ENCODE peak calls at places on chromosomes 16 and 17, in nine cellular contexts. One of them, this sample, is unnamed.

GRCh38 chr16:85587763-85588474 is 25.2 kb upstream of the GSE1 start:
- DNase-seq in fibroblast of lung: no peak
- DNase-seq in suprapubic skin: no peak
- DNase-seq in WERI-Rb-1: no peak
- DNase-seq in fibroblast of mammary gland: no peak
- DNase-seq in pancreas: no peak
- DNase-seq in hepatocyte: no peak
- DNase-seq in cardiac muscle cell: no peak
- DNase-seq in lower lobe of right lung: no peak
- DNase-seq in this sample: no peak

GRCh38 chr16:53784312-53784711 is 80.4 kb downstream of the FTO start:
- DNase-seq in fibroblast of lung: peak
- DNase-seq in suprapubic skin: no peak
- DNase-seq in WERI-Rb-1: no peak
- DNase-seq in fibroblast of mammary gland: no peak
- DNase-seq in pancreas: no peak
- DNase-seq in hepatocyte: no peak
- DNase-seq in cardiac muscle cell: no peak
- DNase-seq in lower lobe of right lung: no peak
- DNase-seq in this sample: no peak

GRCh38 chr16:86929149-86929871 is 351.0 kb downstream of the FOXL1 start:
- DNase-seq in fibroblast of lung: peak
- DNase-seq in suprapubic skin: no peak
- DNase-seq in WERI-Rb-1: peak
- DNase-seq in fibroblast of mammary gland: peak
- DNase-seq in pancreas: no peak
- DNase-seq in hepatocyte: peak
- DNase-seq in cardiac muscle cell: peak
- DNase-seq in lower lobe of right lung: no peak
- DNase-seq in this sample: no peak

GRCh38 chr16:15033309-15033707 is 22.6 kb downstream of the NTAN1 start:
- DNase-seq in fibroblast of lung: no peak
- DNase-seq in suprapubic skin: peak
- DNase-seq in WERI-Rb-1: no peak
- DNase-seq in fibroblast of mammary gland: no peak
- DNase-seq in pancreas: no peak
- DNase-seq in hepatocyte: peak
- DNase-seq in cardiac muscle cell: no peak
- DNase-seq in lower lobe of right lung: no peak
- DNase-seq in this sample: no peak

GRCh38 chr17:81537856-81538555 is 9.8 kb downstream of the FSCN2 start:
- DNase-seq in fibroblast of lung: no peak
- DNase-seq in suprapubic skin: no peak
- DNase-seq in WERI-Rb-1: peak
- DNase-seq in fibroblast of mammary gland: no peak
- DNase-seq in pancreas: peak
- DNase-seq in hepatocyte: no peak
- DNase-seq in cardiac muscle cell: no peak
- DNase-seq in lower lobe of right lung: no peak
- DNase-seq in this sample: no peak

GRCh38 chr17:17269926-17270773 is 10.9 kb downstream of the COPS3 start:
- DNase-seq in fibroblast of lung: no peak
- DNase-seq in suprapubic skin: no peak
- DNase-seq in WERI-Rb-1: peak
- DNase-seq in fibroblast of mammary gland: peak
- DNase-seq in pancreas: no peak
- DNase-seq in hepatocyte: no peak
- DNase-seq in cardiac muscle cell: no peak
- DNase-seq in lower lobe of right lung: no peak
- DNase-seq in this sample: no peak

GRCh38 chr17:76076765-76077581 is 2.0 kb upstream of the ZACN start:
- DNase-seq in fibroblast of lung: no peak
- DNase-seq in suprapubic skin: no peak
- DNase-seq in WERI-Rb-1: no peak
- DNase-seq in fibroblast of mammary gland: peak
- DNase-seq in pancreas: no peak
- DNase-seq in hepatocyte: no peak
- DNase-seq in cardiac muscle cell: no peak
- DNase-seq in lower lobe of right lung: no peak
- DNase-seq in this sample: peak

GRCh38 chr16:54233626-54234025 is 53.0 kb downstream of the IRX3 start:
- DNase-seq in fibroblast of lung: no peak
- DNase-seq in suprapubic skin: no peak
- DNase-seq in WERI-Rb-1: no peak
- DNase-seq in fibroblast of mammary gland: no peak
- DNase-seq in pancreas: no peak
- DNase-seq in hepatocyte: no peak
- DNase-seq in cardiac muscle cell: peak
- DNase-seq in lower lobe of right lung: no peak
- DNase-seq in this sample: no peak

GRCh38 chr17:38453951-38454421 is 25.7 kb downstream of the ARHGAP23 start:
- DNase-seq in fibroblast of lung: peak
- DNase-seq in suprapubic skin: peak
- DNase-seq in WERI-Rb-1: no peak
- DNase-seq in fibroblast of mammary gland: peak
- DNase-seq in pancreas: no peak
- DNase-seq in hepatocyte: peak
- DNase-seq in cardiac muscle cell: peak
- DNase-seq in lower lobe of right lung: no peak
- DNase-seq in this sample: no peak

GRCh38 chr16:73231969-73232554 is 184.1 kb upstream of the ZFHX3 start:
- DNase-seq in fibroblast of lung: peak
- DNase-seq in suprapubic skin: no peak
- DNase-seq in WERI-Rb-1: no peak
- DNase-seq in fibroblast of mammary gland: no peak
- DNase-seq in pancreas: peak
- DNase-seq in hepatocyte: no peak
- DNase-seq in cardiac muscle cell: peak
- DNase-seq in lower lobe of right lung: no peak
- DNase-seq in this sample: no peak

GRCh38 chr16:77898671-77899211 is 110.4 kb downstream of the VAT1L start:
- DNase-seq in fibroblast of lung: peak
- DNase-seq in suprapubic skin: no peak
- DNase-seq in WERI-Rb-1: no peak
- DNase-seq in fibroblast of mammary gland: peak
- DNase-seq in pancreas: no peak
- DNase-seq in hepatocyte: peak
- DNase-seq in cardiac muscle cell: peak
- DNase-seq in lower lobe of right lung: no peak
- DNase-seq in this sample: no peak

GRCh38 chr17:83006515-83007455 is 72.6 kb upstream of the METRNL start:
- DNase-seq in fibroblast of lung: no peak
- DNase-seq in suprapubic skin: no peak
- DNase-seq in WERI-Rb-1: no peak
- DNase-seq in fibroblast of mammary gland: no peak
- DNase-seq in pancreas: no peak
- DNase-seq in hepatocyte: no peak
- DNase-seq in cardiac muscle cell: no peak
- DNase-seq in lower lobe of right lung: no peak
- DNase-seq in this sample: peak
- TF ChIP-seq CTCF in fibroblast of lung: no peak
- TF ChIP-seq CTCF in suprapubic skin: no peak
- TF ChIP-seq CTCF in WERI-Rb-1: no peak
- TF ChIP-seq CTCF in fibroblast of mammary gland: no peak
- TF ChIP-seq CTCF in pancreas: no peak
- TF ChIP-seq CTCF in hepatocyte: no peak
- TF ChIP-seq CTCF in cardiac muscle cell: no peak
- TF ChIP-seq CTCF in lower lobe of right lung: no peak
- TF ChIP-seq CTCF in this sample: no peak

GRCh38 chr17:36602924-36603384 is 1.6 kb downstream of the MRM1 start:
- DNase-seq in fibroblast of lung: peak
- DNase-seq in suprapubic skin: peak
- DNase-seq in WERI-Rb-1: peak
- DNase-seq in fibroblast of mammary gland: peak
- DNase-seq in pancreas: no peak
- DNase-seq in hepatocyte: peak
- DNase-seq in cardiac muscle cell: peak
- DNase-seq in lower lobe of right lung: peak
- DNase-seq in this sample: no peak

GRCh38 chr17:36600936-36601302 is 464 bp upstream of the MRM1 start:
- DNase-seq in fibroblast of lung: no peak
- DNase-seq in suprapubic skin: no peak
- DNase-seq in WERI-Rb-1: peak
- DNase-seq in fibroblast of mammary gland: peak
- DNase-seq in pancreas: no peak
- DNase-seq in hepatocyte: peak
- DNase-seq in cardiac muscle cell: no peak
- DNase-seq in lower lobe of right lung: no peak
- DNase-seq in this sample: no peak

GRCh38 chr17:36602030-36602737 is 801 bp downstream of the MRM1 start:
- DNase-seq in fibroblast of lung: peak
- DNase-seq in suprapubic skin: peak
- DNase-seq in WERI-Rb-1: no peak
- DNase-seq in fibroblast of mammary gland: no peak
- DNase-seq in pancreas: no peak
- DNase-seq in hepatocyte: peak
- DNase-seq in cardiac muscle cell: peak
- DNase-seq in lower lobe of right lung: peak
- DNase-seq in this sample: no peak

GRCh38 chr17:36600477-36600876 is 906 bp upstream of the MRM1 start:
- DNase-seq in fibroblast of lung: no peak
- DNase-seq in suprapubic skin: no peak
- DNase-seq in WERI-Rb-1: no peak
- DNase-seq in fibroblast of mammary gland: no peak
- DNase-seq in pancreas: no peak
- DNase-seq in hepatocyte: no peak
- DNase-seq in cardiac muscle cell: no peak
- DNase-seq in lower lobe of right lung: peak
- DNase-seq in this sample: no peak

GRCh38 chr17:36601303-36602029 is at the start of gene MRM1:
- DNase-seq in fibroblast of lung: peak
- DNase-seq in suprapubic skin: peak
- DNase-seq in WERI-Rb-1: peak
- DNase-seq in fibroblast of mammary gland: peak
- DNase-seq in pancreas: peak
- DNase-seq in hepatocyte: peak
- DNase-seq in cardiac muscle cell: peak
- DNase-seq in lower lobe of right lung: peak
- DNase-seq in this sample: no peak
- TF ChIP-seq CTCF in fibroblast of lung: no peak
- TF ChIP-seq CTCF in suprapubic skin: no peak
- TF ChIP-seq CTCF in WERI-Rb-1: peak
- TF ChIP-seq CTCF in fibroblast of mammary gland: no peak
- TF ChIP-seq CTCF in pancreas: no peak
- TF ChIP-seq CTCF in hepatocyte: no peak
- TF ChIP-seq CTCF in cardiac muscle cell: peak
- TF ChIP-seq CTCF in lower lobe of right lung: peak
- TF ChIP-seq CTCF in this sample: no peak

DNA sequence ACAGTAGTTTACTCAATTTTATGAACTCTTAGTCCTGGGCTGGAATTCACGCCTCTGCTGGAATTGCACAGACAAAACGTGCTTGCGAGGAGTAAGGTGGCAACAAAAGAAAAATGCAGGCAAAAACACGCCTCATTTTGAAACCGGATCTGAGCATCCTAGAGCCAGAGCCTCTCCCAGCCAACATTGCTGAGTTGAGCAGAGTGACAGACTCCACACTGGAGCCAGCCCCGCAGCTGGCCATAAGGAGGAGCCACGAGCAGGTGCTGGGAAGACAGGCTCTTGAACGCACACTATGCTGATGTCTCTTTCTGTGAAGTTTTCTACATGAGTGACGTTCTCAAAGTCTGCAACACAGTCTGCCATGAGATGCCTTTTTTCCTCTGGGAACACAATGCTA is 14.6 kb upstream of the HSBP1 start:
- DNase-seq in fibroblast of lung: no peak
- DNase-seq in suprapubic skin: no peak
- DNase-seq in WERI-Rb-1: no peak
- DNase-seq in fibroblast of mammary gland: no peak
- DNase-seq in pancreas: no peak
- DNase-seq in hepatocyte: no peak
- DNase-seq in cardiac muscle cell: no peak
- DNase-seq in lower lobe of right lung: no peak
- DNase-seq in this sample: no peak
- TF ChIP-seq CTCF in fibroblast of lung: no peak
- TF ChIP-seq CTCF in suprapubic skin: no peak
- TF ChIP-seq CTCF in WERI-Rb-1: no peak
- TF ChIP-seq CTCF in fibroblast of mammary gland: no peak
- TF ChIP-seq CTCF in pancreas: no peak
- TF ChIP-seq CTCF in hepatocyte: no peak
- TF ChIP-seq CTCF in cardiac muscle cell: no peak
- TF ChIP-seq CTCF in lower lobe of right lung: no peak
- TF ChIP-seq CTCF in this sample: no peak

GRCh38 chr16:88472042-88472441 is 19.0 kb downstream of the ZFPM1 start:
- DNase-seq in fibroblast of lung: no peak
- DNase-seq in suprapubic skin: no peak
- DNase-seq in WERI-Rb-1: no peak
- DNase-seq in fibroblast of mammary gland: no peak
- DNase-seq in pancreas: no peak
- DNase-seq in hepatocyte: no peak
- DNase-seq in cardiac muscle cell: no peak
- DNase-seq in lower lobe of right lung: no peak
- DNase-seq in this sample: no peak

GRCh38 chr16:88471115-88471514 is 18.0 kb downstream of the ZFPM1 start:
- DNase-seq in fibroblast of lung: no peak
- DNase-seq in suprapubic skin: no peak
- DNase-seq in WERI-Rb-1: no peak
- DNase-seq in fibroblast of mammary gland: no peak
- DNase-seq in pancreas: no peak
- DNase-seq in hepatocyte: no peak
- DNase-seq in cardiac muscle cell: no peak
- DNase-seq in lower lobe of right lung: no peak
- DNase-seq in this sample: no peak

GRCh38 chr16:88473666-88474534 is 20.8 kb downstream of the ZFPM1 start:
- DNase-seq in fibroblast of lung: peak
- DNase-seq in suprapubic skin: no peak
- DNase-seq in WERI-Rb-1: no peak
- DNase-seq in fibroblast of mammary gland: peak
- DNase-seq in pancreas: peak
- DNase-seq in hepatocyte: no peak
- DNase-seq in cardiac muscle cell: peak
- DNase-seq in lower lobe of right lung: no peak
- DNase-seq in this sample: no peak

GRCh38 chr16:88471575-88471974 is 18.5 kb downstream of the ZFPM1 start:
- DNase-seq in fibroblast of lung: no peak
- DNase-seq in suprapubic skin: no peak
- DNase-seq in WERI-Rb-1: no peak
- DNase-seq in fibroblast of mammary gland: peak
- DNase-seq in pancreas: no peak
- DNase-seq in hepatocyte: no peak
- DNase-seq in cardiac muscle cell: no peak
- DNase-seq in lower lobe of right lung: no peak
- DNase-seq in this sample: no peak

DNA sequence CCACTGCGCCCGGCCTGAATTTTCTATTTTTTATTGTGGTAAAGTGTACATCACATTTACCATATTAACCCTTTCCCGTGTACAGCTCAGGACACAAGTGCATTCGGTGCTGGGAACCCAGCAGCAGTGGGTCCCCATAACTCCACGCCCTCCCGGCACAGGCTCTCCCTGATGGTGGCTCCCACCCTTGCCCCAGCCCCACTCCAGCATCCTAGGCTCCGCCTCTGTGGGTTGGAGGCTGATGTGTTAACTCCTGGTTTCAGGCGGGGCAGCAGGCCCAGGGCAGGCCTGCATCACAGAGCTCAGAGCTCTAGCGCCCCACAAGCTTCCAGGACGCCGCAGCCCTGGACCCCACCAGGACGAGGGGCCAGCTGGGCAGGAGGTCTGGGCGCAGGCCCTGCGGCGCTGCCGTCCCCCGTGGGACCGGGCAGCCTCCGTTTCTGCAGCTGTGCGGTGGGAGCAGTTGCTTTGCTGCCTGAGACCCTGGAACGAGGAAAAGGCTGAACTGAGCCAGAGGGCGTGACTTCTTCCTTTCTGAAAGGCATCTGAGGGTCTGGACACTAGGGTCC is 19.6 kb downstream of the ZFPM1 start:
- DNase-seq in fibroblast of lung: no peak
- DNase-seq in suprapubic skin: no peak
- DNase-seq in WERI-Rb-1: no peak
- DNase-seq in fibroblast of mammary gland: peak
- DNase-seq in pancreas: no peak
- DNase-seq in hepatocyte: no peak
- DNase-seq in cardiac muscle cell: peak
- DNase-seq in lower lobe of right lung: no peak
- DNase-seq in this sample: no peak
- TF ChIP-seq CTCF in fibroblast of lung: no peak
- TF ChIP-seq CTCF in suprapubic skin: no peak
- TF ChIP-seq CTCF in WERI-Rb-1: no peak
- TF ChIP-seq CTCF in fibroblast of mammary gland: no peak
- TF ChIP-seq CTCF in pancreas: no peak
- TF ChIP-seq CTCF in hepatocyte: no peak
- TF ChIP-seq CTCF in cardiac muscle cell: peak
- TF ChIP-seq CTCF in lower lobe of right lung: no peak
- TF ChIP-seq CTCF in this sample: no peak